ENCODE peak calls at places on chromosome 15, in six cellular contexts. V, M, D, F, I and E are unnamed samples.

GRCh38 chr15:63434567-63435219 is 53.0 kb upstream of the CA12 start:
- DNase-seq in V (no peak), M (no peak), D (peak; percentile 67), F (no peak), I (no peak), E (no peak)

GRCh38 chr15:45892182-45892581 is 257.4 kb downstream of the SQOR start:
- DNase-seq in V (no peak), M (no peak), D (no peak), F (no peak), I (no peak), E (no peak)

GRCh38 chr15:45242289-45242688 is 9.7 kb upstream of the SLC28A2 start:
- DNase-seq in V (no peak), M (no peak), D (no peak), F (no peak), I (no peak), E (no peak)

GRCh38 chr15:84715442-84716035 is 400 bp downstream of the SEC11A start:
- DNase-seq in V (no peak), M (no peak), D (peak; percentile 62), F (peak; percentile 14), I (no peak), E (no peak)

GRCh38 chr15:98753726-98754125 is 105.4 kb downstream of the IGF1R start:
- DNase-seq in V (no peak), M (no peak), D (no peak), F (no peak), I (no peak), E (no peak)

GRCh38 chr15:28989239-28989830 is 103.6 kb downstream of the APBA2 start:
- DNase-seq in V (peak; percentile 6), M (no peak), D (peak; percentile 71), F (no peak), I (no peak), E (no peak)

GRCh38 chr15:71051539-71051938 is 63.7 kb upstream of the THSD4 start:
- DNase-seq in V (no peak), M (no peak), D (no peak), F (no peak), I (no peak), E (no peak)

GRCh38 chr15:59996498-59997041 is 7.5 kb upstream of the FOXB1 start:
- DNase-seq in V (no peak), M (no peak), D (peak; percentile 81), F (no peak), I (no peak), E (no peak)

GRCh38 chr15:44308874-44309273 is 20.4 kb downstream of the GOLM2 start:
- DNase-seq in V (no peak), M (no peak), D (no peak), F (no peak), I (no peak), E (no peak)

GRCh38 chr15:27790270-27790669 is 308.8 kb downstream of the OCA2 start:
- DNase-seq in V (no peak), M (no peak), D (no peak), F (no peak), I (no peak), E (no peak)

GRCh38 chr15:57611119-57611518 is 19.4 kb downstream of the MYZAP start:
- DNase-seq in V (no peak), M (no peak), D (no peak), F (no peak), I (no peak), E (no peak)

GRCh38 chr15:57606816-57607215 is 15.1 kb downstream of the MYZAP start:
- DNase-seq in V (no peak), M (no peak), D (no peak), F (no peak), I (no peak), E (no peak)

GRCh38 chr15:57610130-57610529 is 18.4 kb downstream of the MYZAP start:
- DNase-seq in V (no peak), M (no peak), D (no peak), F (peak; percentile 58), I (peak; percentile 57), E (no peak)

GRCh38 chr15:57607570-57608000 is 15.9 kb downstream of the MYZAP start:
- DNase-seq in V (no peak), M (no peak), D (no peak), F (peak; percentile 62), I (peak; percentile 45), E (no peak)

DNA sequence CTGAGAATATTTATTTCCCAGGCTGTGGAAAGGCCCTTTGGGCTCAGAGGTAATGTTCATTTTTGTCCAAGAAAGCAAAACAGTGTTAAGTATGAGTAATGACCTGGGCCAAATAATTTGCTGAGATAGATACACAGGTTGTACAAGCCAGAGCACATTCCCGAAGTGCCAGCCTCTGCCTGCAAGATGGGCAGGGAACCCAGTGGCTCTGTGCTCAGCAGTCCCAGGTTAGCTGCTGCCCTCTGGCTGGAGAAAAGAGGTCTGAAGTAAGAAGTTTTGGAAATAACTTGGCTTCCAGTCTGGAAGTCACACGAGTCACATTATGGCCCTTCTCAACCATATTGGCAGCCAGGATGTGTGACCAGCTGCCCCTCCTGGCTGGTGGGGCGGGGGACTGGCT is 20.2 kb downstream of the MYZAP start:
- DNase-seq in V (no peak), M (no peak), D (peak; percentile 57), F (no peak), I (peak; percentile 16), E (no peak)
- TF ChIP-seq CTCF in V (no peak), M (no peak), D (peak; percentile 60), F (peak; percentile 24), I (peak; percentile 56), E (peak; percentile 23)

GRCh38 chr15:76393614-76394013 is 57.0 kb downstream of the ISL2 start:
- DNase-seq in V (no peak), M (no peak), D (no peak), F (no peak), I (peak; percentile 4), E (no peak)
- TF ChIP-seq CTCF in V (no peak), M (no peak), D (no peak), F (no peak), I (no peak), E (no peak)

DNA sequence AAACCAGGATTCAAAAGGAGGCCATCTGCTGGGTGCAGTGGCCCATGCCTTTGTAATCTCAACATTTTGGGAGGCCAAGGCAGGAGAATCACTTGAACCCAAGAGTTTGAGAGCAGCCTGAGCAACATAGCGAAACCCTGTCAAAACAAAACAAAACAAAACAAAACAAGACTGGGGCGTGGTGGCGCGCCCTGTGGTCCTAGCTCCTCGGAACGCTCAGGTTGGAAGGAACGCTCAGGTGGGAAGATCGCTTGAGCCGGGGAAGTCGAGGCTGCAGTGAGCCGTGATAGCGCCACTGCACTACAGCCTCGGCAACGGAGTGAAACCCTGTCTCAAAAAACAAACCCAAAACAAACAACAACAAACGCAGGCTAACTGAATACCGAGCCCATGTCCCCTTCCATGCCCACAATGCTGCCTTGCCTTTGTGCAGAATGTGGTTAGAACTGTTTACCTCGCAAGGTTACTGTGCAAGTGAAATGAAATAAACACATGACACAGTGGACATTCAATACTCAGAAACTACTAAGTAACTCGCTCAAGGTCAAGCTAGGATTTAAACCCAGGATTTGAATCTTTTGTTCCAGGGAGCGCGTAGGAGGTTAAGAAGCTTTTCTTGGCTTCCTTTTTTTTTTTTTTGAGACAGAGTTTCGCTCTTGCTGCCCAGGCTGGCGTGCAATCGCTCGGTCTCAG is 766 bp upstream of the EMC4 start:
- DNase-seq in V (no peak), M (no peak), D (no peak), F (no peak), I (no peak), E (no peak)
- TF ChIP-seq CTCF in V (no peak), M (no peak), D (no peak), F (no peak), I (no peak), E (no peak)

GRCh38 chr15:91855684-91856553 is 2.4 kb downstream of the SLCO3A1 start:
- DNase-seq in V (peak; percentile 38), M (no peak), D (peak; percentile 95), F (no peak), I (no peak), E (peak; percentile 22)
- TF ChIP-seq CTCF in V (peak; percentile 25), M (no peak), D (peak; percentile 84), F (no peak), I (peak; percentile 65), E (peak; percentile 58)

GRCh38 chr15:96047255-96047931 is 283.1 kb upstream of the NR2F2 start:
- DNase-seq in V (no peak), M (no peak), D (no peak), F (no peak), I (peak; percentile 50), E (no peak)

GRCh38 chr15:96049766-96050165 is 280.7 kb upstream of the NR2F2 start:
- DNase-seq in V (no peak), M (no peak), D (no peak), F (no peak), I (no peak), E (no peak)

GRCh38 chr15:96051598-96051997 is 278.9 kb upstream of the NR2F2 start:
- DNase-seq in V (no peak), M (no peak), D (no peak), F (no peak), I (no peak), E (no peak)

GRCh38 chr15:96046620-96047240 is 283.8 kb upstream of the NR2F2 start:
- DNase-seq in V (no peak), M (no peak), D (peak; percentile 59), F (no peak), I (no peak), E (no peak)

GRCh38 chr15:96049323-96049722 is 281.2 kb upstream of the NR2F2 start:
- DNase-seq in V (no peak), M (no peak), D (no peak), F (no peak), I (no peak), E (no peak)
- TF ChIP-seq CTCF in V (no peak), M (no peak), D (no peak), F (no peak), I (no peak), E (no peak)

DNA sequence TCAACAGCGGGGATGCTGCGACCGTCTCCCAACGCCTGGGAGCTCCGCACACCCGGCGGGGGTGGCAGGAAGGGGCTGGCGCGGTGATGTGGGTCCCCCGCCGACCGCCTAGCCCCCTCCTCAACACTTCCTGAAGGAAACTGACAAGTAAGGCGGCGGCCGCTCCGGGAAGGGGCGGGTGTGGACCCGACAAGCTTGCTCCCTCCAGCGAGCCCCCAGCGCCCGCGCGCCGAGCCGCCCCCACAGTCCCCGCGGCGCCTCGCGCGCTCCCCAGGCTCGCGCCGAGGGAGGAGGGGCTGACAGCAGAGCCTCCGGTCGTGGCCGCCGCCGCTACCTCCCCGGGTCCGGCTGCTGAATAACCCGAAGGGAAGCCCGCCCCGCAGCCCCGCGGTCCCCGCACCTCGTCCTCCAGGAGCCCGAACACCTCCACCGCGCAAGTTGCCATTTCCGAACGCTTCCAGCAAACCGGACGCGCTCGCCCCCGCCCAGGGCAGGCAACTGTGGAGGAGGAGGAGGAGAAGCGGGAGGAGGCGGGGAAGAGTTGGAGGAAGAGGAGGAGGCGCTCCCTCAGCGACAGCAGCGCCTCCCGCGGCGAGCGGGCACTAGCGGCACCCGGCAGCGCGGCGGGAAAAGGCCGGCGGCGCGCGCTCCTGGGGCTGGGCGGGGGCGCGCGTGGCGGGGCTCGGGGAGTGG is at the start of gene NEDD4:
- DNase-seq in V (peak; percentile 80), M (peak; percentile 28), D (peak; percentile 92), F (peak; percentile 89), I (peak; percentile 57), E (peak; percentile 70)
- TF ChIP-seq CTCF in V (peak; percentile 25), M (no peak), D (peak; percentile 44), F (peak; percentile 59), I (peak; percentile 50), E (peak; percentile 62)